ENCODE peak calls at places on chromosomes 11 and 22, in five cellular contexts. D is IMR-90, V is lower lobe of right lung, J is astrocyte of the spinal cord, Z is mucosa of descending colon. H is an unnamed sample.

GRCh38 chr22:23789638-23790037 is 2.9 kb downstream of the SMARCB1 start:
- DNase-seq in D (no peak), V (peak; percentile 14), J (no peak), Z (no peak), H (no peak)

GRCh38 chr11:17600316-17601205 is 53.5 kb downstream of the OTOG start:
- DNase-seq in D (no peak), V (no peak), J (no peak), Z (no peak), H (no peak)

GRCh38 chr11:6356503-6356902 is 33.8 kb upstream of the SMPD1 start:
- DNase-seq in D (no peak), V (no peak), J (no peak), Z (no peak), H (no peak)

GRCh38 chr11:69664103-69664775 is 10.9 kb downstream of the LTO1 start:
- DNase-seq in D (no peak), V (peak; percentile 27), J (no peak), Z (no peak), H (no peak)

GRCh38 chr22:40383905-40384304 is 13.5 kb downstream of the SGSM3 start:
- DNase-seq in D (peak; percentile 75), V (no peak), J (peak; percentile 61), Z (no peak), H (no peak)

GRCh38 chr11:105357764-105358163 is 218.2 kb upstream of the CARD18 start:
- DNase-seq in D (peak; percentile 75), V (no peak), J (peak; percentile 30), Z (peak; percentile 8), H (no peak)

GRCh38 chr11:30016588-30017363 is at the start of gene KCNA4:
- DNase-seq in D (no peak), V (peak; percentile 51), J (no peak), Z (no peak), H (peak; percentile 81)

GRCh38 chr11:120523196-120523595 is 11.6 kb downstream of the GRIK4 start:
- DNase-seq in D (no peak), V (peak; percentile 35), J (no peak), Z (no peak), H (peak; percentile 30)

GRCh38 chr11:69674267-69674885 is 777 bp downstream of the LTO1 start:
- DNase-seq in D (peak; percentile 92), V (no peak), J (peak; percentile 75), Z (peak; percentile 18), H (no peak)

GRCh38 chr22:38338772-38339379 is 21.6 kb upstream of the CSNK1E start:
- DNase-seq in D (no peak), V (peak; percentile 14), J (no peak), Z (no peak), H (no peak)

GRCh38 chr22:29044657-29045176 is 16.9 kb downstream of the C22orf31 start:
- DNase-seq in D (peak; percentile 87), V (no peak), J (peak; percentile 78), Z (no peak), H (no peak)

GRCh38 chr11:64607381-64608259 is 16.6 kb downstream of the SLC22A12 start:
- DNase-seq in D (peak; percentile 5), V (no peak), J (peak; percentile 4), Z (peak; percentile 22), H (no peak)

GRCh38 chr11:131693756-131694155 is 323.3 kb downstream of the NTM start:
- DNase-seq in D (no peak), V (no peak), J (no peak), Z (no peak), H (no peak)

GRCh38 chr22:19776433-19777031 is 16.0 kb downstream of the TBX1 start:
- DNase-seq in D (peak; percentile 19), V (no peak), J (no peak), Z (no peak), H (no peak)

GRCh38 chr11:134050541-134051383 is 18.1 kb upstream of the JAM3 start:
- DNase-seq in D (peak; percentile 49), V (peak; percentile 84), J (peak; percentile 47), Z (peak; percentile 92), H (peak; percentile 87)

GRCh38 chr22:22431271-22432220 is 77.0 kb downstream of the ZNF280B start:
- DNase-seq in D (peak; percentile 34), V (peak; percentile 55), J (peak; percentile 39), Z (peak; percentile 78), H (peak; percentile 81)

GRCh38 chr11:128731041-128731663 is 37.3 kb downstream of the FLI1 start:
- DNase-seq in D (no peak), V (no peak), J (no peak), Z (no peak), H (no peak)

GRCh38 chr11:720642-721346 is 14.8 kb downstream of the EPS8L2 start:
- DNase-seq in D (peak; percentile 29), V (no peak), J (no peak), Z (peak; percentile 84), H (peak; percentile 82)

GRCh38 chr22:23163665-23164064 is 16.6 kb upstream of the BCR start:
- DNase-seq in D (no peak), V (no peak), J (no peak), Z (peak; percentile 76), H (no peak)

GRCh38 chr11:64372802-64373597 is 14.0 kb downstream of the RPS6KA4 start:
- DNase-seq in D (no peak), V (no peak), J (no peak), Z (peak; percentile 28), H (no peak)

GRCh38 chr11:116691779-116692178 is 81.0 kb downstream of the BUD13 start:
- DNase-seq in D (peak; percentile 6), V (peak; percentile 54), J (peak; percentile 12), Z (peak; percentile 63), H (peak; percentile 74)

GRCh38 chr22:25069758-25070461 is 117.4 kb downstream of the KIAA1671 start:
- DNase-seq in D (no peak), V (no peak), J (no peak), Z (no peak), H (peak; percentile 28)

DNA sequence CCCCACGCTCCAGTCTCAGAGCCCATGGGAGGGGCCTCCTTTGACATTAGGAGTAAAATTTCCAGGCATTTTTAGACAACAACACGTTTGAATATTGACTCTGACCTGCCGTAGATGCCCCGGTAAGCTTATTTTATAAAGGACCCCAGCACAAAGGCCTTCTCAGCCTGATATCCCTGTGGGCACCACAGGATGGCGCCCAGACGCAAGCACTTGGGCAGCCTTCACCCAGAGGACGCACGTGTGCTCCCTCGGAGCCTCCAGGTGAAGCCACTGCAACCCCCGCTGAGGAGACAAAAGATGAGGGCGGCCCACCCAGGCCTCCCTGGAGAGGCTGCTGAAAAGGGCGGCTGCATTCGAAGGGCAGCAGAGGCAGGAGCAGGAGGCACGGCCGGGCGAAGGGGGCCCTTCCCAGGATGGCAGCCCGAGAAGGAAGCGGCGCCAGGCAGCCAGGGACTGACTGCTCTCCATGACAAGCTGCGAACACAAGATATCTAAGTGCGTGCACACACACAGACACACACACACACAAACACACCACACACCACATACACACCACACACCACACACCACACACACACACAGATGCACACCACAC is 15.2 kb upstream of the TH start:
- DNase-seq in D (no peak), V (no peak), J (peak; percentile 10), Z (peak; percentile 48), H (peak; percentile 48)
- TF ChIP-seq CTCF in D (peak; percentile 38), V (peak; percentile 47), J (peak; percentile 57), Z (peak; percentile 22), H (peak; percentile 59)

GRCh38 chr11:112128483-112129121 is 35.3 kb downstream of the IL18 start:
- DNase-seq in D (peak; percentile 85), V (no peak), J (peak; percentile 75), Z (peak; percentile 91), H (no peak)

GRCh38 chr11:112129656-112130055 is 34.2 kb downstream of the IL18 start:
- DNase-seq in D (no peak), V (no peak), J (no peak), Z (peak; percentile 19), H (no peak)

GRCh38 chr11:112132737-112133136 is 31.2 kb downstream of the IL18 start:
- DNase-seq in D (no peak), V (no peak), J (no peak), Z (no peak), H (no peak)

GRCh38 chr11:112134473-112134872 is 29.4 kb downstream of the IL18 start:
- DNase-seq in D (no peak), V (no peak), J (no peak), Z (peak; percentile 61), H (no peak)
- TF ChIP-seq CTCF in D (no peak), V (no peak), J (no peak), Z (no peak), H (no peak)

GRCh38 chr11:73360743-73361369 is 15.3 kb upstream of the RELT start:
- DNase-seq in D (no peak), V (no peak), J (no peak), Z (no peak), H (no peak)

GRCh38 chr11:73361953-73362776 is 14.0 kb upstream of the RELT start:
- DNase-seq in D (no peak), V (no peak), J (no peak), Z (no peak), H (peak; percentile 90)

GRCh38 chr11:73359341-73359740 is 16.9 kb upstream of the RELT start:
- DNase-seq in D (peak; percentile 22), V (no peak), J (no peak), Z (no peak), H (no peak)

GRCh38 chr11:73358071-73358470 is 18.1 kb upstream of the RELT start:
- DNase-seq in D (peak; percentile 56), V (no peak), J (no peak), Z (no peak), H (no peak)

DNA sequence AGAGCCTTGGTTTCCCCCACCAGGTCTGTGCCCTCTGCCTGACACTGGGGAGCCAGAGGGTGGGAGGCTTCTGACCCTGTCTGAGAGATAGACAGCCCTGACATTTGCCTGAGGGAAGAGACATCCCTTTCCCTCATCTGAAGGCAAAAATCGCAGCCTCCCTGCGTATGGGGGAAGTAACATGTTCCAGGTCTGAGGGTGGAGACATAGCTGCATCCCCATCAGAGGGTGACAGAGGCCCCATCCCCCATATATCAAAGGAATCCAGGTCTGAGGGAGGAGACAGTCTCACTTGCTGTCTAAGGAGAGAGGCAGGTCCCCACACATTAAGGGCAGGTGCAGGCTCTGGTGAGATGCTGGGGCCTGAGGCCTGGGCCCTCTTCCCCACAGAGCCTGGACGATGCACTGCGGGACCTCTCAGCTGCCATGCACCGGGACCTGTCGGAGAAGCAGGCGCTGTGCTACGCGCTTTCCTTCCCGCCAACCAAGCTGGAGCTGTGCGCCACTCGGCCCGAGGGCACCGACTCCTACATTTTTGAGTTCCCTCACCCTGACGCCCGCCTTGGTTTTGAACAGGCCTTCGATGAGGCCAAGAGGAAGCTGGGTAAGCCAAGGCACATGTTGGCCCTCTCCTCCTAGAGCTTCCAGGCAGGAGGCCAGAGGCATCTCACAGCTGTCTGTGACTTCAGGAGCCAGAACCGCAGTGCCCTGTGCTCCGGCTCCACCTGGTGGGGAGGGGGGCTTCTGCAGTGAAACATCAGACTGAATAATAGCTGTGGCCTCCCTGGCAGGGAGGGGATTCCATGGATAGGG is 16.1 kb upstream of the RELT start:
- DNase-seq in D (peak; percentile 49), V (no peak), J (peak; percentile 26), Z (no peak), H (peak; percentile 45)
- TF ChIP-seq CTCF in D (peak; percentile 43), V (no peak), J (peak; percentile 60), Z (no peak), H (peak; percentile 35)

GRCh38 chr11:59426361-59427067 is at the start of gene OR5A2:
- DNase-seq in D (no peak), V (no peak), J (peak; percentile 1), Z (no peak), H (no peak)

GRCh38 chr11:59427068-59427382 is 812 bp upstream of the OR5A2 start:
- DNase-seq in D (no peak), V (no peak), J (no peak), Z (no peak), H (no peak)

GRCh38 chr11:59429924-59430516 is 3.8 kb upstream of the OR5A2 start:
- DNase-seq in D (peak; percentile 45), V (no peak), J (peak; percentile 45), Z (peak; percentile 73), H (peak; percentile 37)

GRCh38 chr11:59423835-59424234 is 2.4 kb downstream of the OR5A2 start:
- DNase-seq in D (no peak), V (no peak), J (no peak), Z (no peak), H (no peak)

GRCh38 chr11:59425131-59425530 is 1.1 kb downstream of the OR5A2 start:
- DNase-seq in D (no peak), V (no peak), J (no peak), Z (no peak), H (no peak)
- TF ChIP-seq CTCF in D (no peak), V (no peak), J (no peak), Z (no peak), H (no peak)